ENCODE peak calls at places on chromosome 10, in ten cellular contexts. T is SJSA1; L is ELR; J is mesendoderm; H is T-helper 9 cell; V is activated T-cell treated with anti-CD3 and anti-CD28 coated beads, Interleukin-2, amount 50 U/mL, for 1 hour; S is OCI-LY7; I is Calu3; B is posterior cingulate gyrus; W is cardiac fibroblast. N is an unnamed sample.
A peak's percentile ranks its signal among the peaks of the same experiment; 100 is the strongest.

GRCh38 chr10:111560042-111560441 is 483.2 kb downstream of the ADRA2A start:
- DNase-seq in T (no peak), L (no peak), J (no peak), H (no peak), V (no peak), S (no peak), I (no peak), B (no peak), W (no peak), N (no peak)

GRCh38 chr10:124079864-124080263 is 13.5 kb downstream of the CHST15 start:
- DNase-seq in T (no peak), L (no peak), J (no peak), H (no peak), V (no peak), S (peak; percentile 91), I (no peak), B (no peak), W (no peak), N (no peak)

GRCh38 chr10:42780456-42780855 is 2.1 kb upstream of the BMS1 start:
- DNase-seq in T (no peak), L (no peak), J (no peak), H (no peak), V (no peak), S (no peak), I (no peak), B (no peak), W (no peak), N (no peak)

GRCh38 chr10:31622993-31623392 is 304.0 kb downstream of the ZEB1 start:
- DNase-seq in T (no peak), L (peak; percentile 18), J (peak; percentile 34), H (no peak), V (no peak), S (no peak), I (no peak), B (no peak), W (peak; percentile 81), N (no peak)

GRCh38 chr10:112030431-112030830 is 153.1 kb downstream of the GPAM start:
- DNase-seq in T (no peak), L (no peak), J (no peak), H (no peak), V (no peak), S (no peak), I (no peak), B (no peak), W (no peak), N (no peak)

GRCh38 chr10:82910301-82910700 is 1035.3 kb downstream of the NRG3 start:
- DNase-seq in T (no peak), L (no peak), J (no peak), H (no peak), V (no peak), S (no peak), I (no peak), B (no peak), W (no peak), N (no peak)

GRCh38 chr10:35642023-35642792 is at the start of gene FZD8:
- DNase-seq in T (peak; percentile 92), L (peak; percentile 93), J (peak; percentile 97), H (peak; percentile 59), V (peak; percentile 71), S (peak; percentile 90), I (peak; percentile 93), B (peak; percentile 92), W (peak; percentile 94), N (peak; percentile 62)

GRCh38 chr10:33306756-33307519 is 27.5 kb downstream of the NRP1 start:
- DNase-seq in T (no peak), L (peak; percentile 36), J (no peak), H (no peak), V (no peak), S (no peak), I (no peak), B (no peak), W (peak; percentile 82), N (no peak)

GRCh38 chr10:133328358-133329343 is 8.0 kb downstream of the CALY start:
- DNase-seq in T (no peak), L (no peak), J (no peak), H (no peak), V (no peak), S (no peak), I (no peak), B (no peak), W (no peak), N (no peak)

GRCh38 chr10:52226448-52226847 is 87.6 kb upstream of the DKK1 start:
- DNase-seq in T (no peak), L (peak; percentile 62), J (no peak), H (no peak), V (no peak), S (no peak), I (no peak), B (no peak), W (peak; percentile 42), N (no peak)

GRCh38 chr10:44618910-44619309 is 234.0 kb upstream of the CXCL12 start:
- DNase-seq in T (no peak), L (no peak), J (no peak), H (no peak), V (no peak), S (no peak), I (no peak), B (no peak), W (no peak), N (no peak)

GRCh38 chr10:63901916-63902315 is 380.7 kb downstream of the REEP3 start:
- DNase-seq in T (peak; percentile 2), L (no peak), J (peak; percentile 14), H (no peak), V (no peak), S (no peak), I (no peak), B (no peak), W (no peak), N (no peak)

GRCh38 chr10:6321880-6322279 is 119.1 kb downstream of the PFKFB3 start:
- DNase-seq in T (peak; percentile 50), L (peak; percentile 66), J (no peak), H (no peak), V (no peak), S (no peak), I (no peak), B (no peak), W (peak; percentile 5), N (no peak)

GRCh38 chr10:77290528-77291155 is 347.0 kb downstream of the KCNMA1 start:
- DNase-seq in T (peak; percentile 96), L (peak; percentile 97), J (peak; percentile 94), H (no peak), V (no peak), S (no peak), I (peak; percentile 29), B (no peak), W (peak; percentile 64), N (no peak)

GRCh38 chr10:71038921-71039320 is 150.6 kb upstream of the PCBD1 start:
- DNase-seq in T (no peak), L (no peak), J (no peak), H (no peak), V (no peak), S (no peak), I (no peak), B (no peak), W (no peak), N (no peak)

GRCh38 chr10:42961776-42962119 is 115.1 kb upstream of the RET start:
- DNase-seq in T (no peak), L (no peak), J (no peak), H (no peak), V (no peak), S (no peak), I (no peak), B (no peak), W (no peak), N (no peak)

GRCh38 chr10:77179015-77179695 is 458.5 kb downstream of the KCNMA1 start:
- DNase-seq in T (peak; percentile 59), L (peak; percentile 90), J (peak; percentile 51), H (no peak), V (no peak), S (no peak), I (no peak), B (peak; percentile 70), W (peak; percentile 93), N (no peak)

GRCh38 chr10:49543604-49544003 is 4.7 kb upstream of the ERCC6 start:
- DNase-seq in T (no peak), L (no peak), J (no peak), H (no peak), V (no peak), S (no peak), I (no peak), B (no peak), W (no peak), N (no peak)

GRCh38 chr10:8810677-8811076 is 756.2 kb downstream of the GATA3 start:
- DNase-seq in T (no peak), L (no peak), J (no peak), H (no peak), V (no peak), S (no peak), I (no peak), B (no peak), W (no peak), N (no peak)

GRCh38 chr10:104300002-104300735 is 31.2 kb downstream of the GSTO2 start:
- DNase-seq in T (peak; percentile 54), L (peak; percentile 99), J (no peak), H (no peak), V (no peak), S (no peak), I (no peak), B (no peak), W (peak; percentile 99), N (no peak)

GRCh38 chr10:789831-790701 is 100.6 kb upstream of the DIP2C start:
- DNase-seq in T (no peak), L (no peak), J (no peak), H (no peak), V (no peak), S (no peak), I (no peak), B (no peak), W (no peak), N (no peak)

GRCh38 chr10:13136651-13137050 is 24.7 kb upstream of the MCM10 start:
- DNase-seq in T (no peak), L (no peak), J (no peak), H (no peak), V (no peak), S (no peak), I (no peak), B (no peak), W (no peak), N (no peak)

GRCh38 chr10:28801247-28801646 is 123.9 kb downstream of the BAMBI start:
- DNase-seq in T (no peak), L (no peak), J (no peak), H (no peak), V (no peak), S (no peak), I (no peak), B (no peak), W (no peak), N (no peak)

GRCh38 chr10:88851706-88852105 is at the start of gene ANKRD22:
- DNase-seq in T (no peak), L (peak; percentile 59), J (peak; percentile 39), H (no peak), V (no peak), S (no peak), I (peak; percentile 82), B (no peak), W (peak; percentile 76), N (no peak)

GRCh38 chr10:71436268-71436922 is 39.7 kb downstream of the CDH23 start:
- DNase-seq in T (no peak), L (no peak), J (no peak), H (no peak), V (no peak), S (no peak), I (no peak), B (no peak), W (peak; percentile 5), N (no peak)

GRCh38 chr10:68403701-68404100 is 3.4 kb downstream of the RUFY2 start:
- DNase-seq in T (no peak), L (no peak), J (no peak), H (no peak), V (no peak), S (no peak), I (no peak), B (no peak), W (no peak), N (no peak)

GRCh38 chr10:93392111-93392510 is 90.0 kb downstream of the MYOF start:
- DNase-seq in T (no peak), L (no peak), J (no peak), H (no peak), V (no peak), S (no peak), I (no peak), B (no peak), W (no peak), N (no peak)

GRCh38 chr10:54496852-54497251 is 304.2 kb downstream of the PCDH15 start:
- DNase-seq in T (no peak), L (no peak), J (no peak), H (no peak), V (no peak), S (no peak), I (no peak), B (no peak), W (no peak), N (no peak)